ENCODE peak calls at places on chromosomes 6 and 20, in six cellular contexts. I, E, K, C, W and U are unnamed samples.

GRCh38 chr6:165446331-165446730 is 136.9 kb upstream of the C6orf118 start:
- DNase-seq in I (no peak), E (no peak), K (no peak), C (no peak), W (no peak), U (peak)

GRCh38 chr20:54649511-54649962 is 174.1 kb downstream of the DOK5 start:
- DNase-seq in I (peak), E (peak), K (peak), C (peak), W (peak), U (peak)

GRCh38 chr20:51607170-51607569 is 64.7 kb upstream of the NFATC2 start:
- DNase-seq in I (no peak), E (no peak), K (no peak), C (no peak), W (no peak), U (no peak)

GRCh38 chr6:94636780-94637385 is 940.5 kb upstream of the MANEA start:
- DNase-seq in I (no peak), E (no peak), K (peak), C (no peak), W (peak), U (no peak)

GRCh38 chr6:142820336-142821016 is 124.5 kb downstream of the HIVEP2 start:
- DNase-seq in I (no peak), E (no peak), K (no peak), C (no peak), W (no peak), U (no peak)

GRCh38 chr6:109332748-109333147 is 49.5 kb downstream of the CD164 start:
- DNase-seq in I (no peak), E (no peak), K (no peak), C (no peak), W (no peak), U (no peak)

GRCh38 chr6:88867841-88868558 is 95.4 kb downstream of the RNGTT start:
- DNase-seq in I (no peak), E (no peak), K (no peak), C (no peak), W (no peak), U (peak)

GRCh38 chr6:75437451-75438185 is 56.0 kb downstream of the FILIP1 start:
- DNase-seq in I (no peak), E (peak), K (peak), C (no peak), W (no peak), U (peak)

GRCh38 chr6:56041591-56041990 is 166.2 kb upstream of the BMP5 start:
- DNase-seq in I (no peak), E (no peak), K (no peak), C (no peak), W (no peak), U (no peak)
- H3K4me3 ChIP-seq in I (no peak), E (no peak), K (no peak), C (no peak), W (no peak), U (no peak)

GRCh38 chr20:57899554-57899953 is 189.7 kb upstream of the PMEPA1 start:
- DNase-seq in I (no peak), E (peak), K (no peak), C (no peak), W (no peak), U (no peak)

GRCh38 chr20:57900226-57900905 is 190.6 kb upstream of the PMEPA1 start:
- DNase-seq in I (no peak), E (no peak), K (no peak), C (no peak), W (peak), U (no peak)

GRCh38 chr20:57901526-57901925 is 191.7 kb upstream of the PMEPA1 start:
- DNase-seq in I (peak), E (no peak), K (no peak), C (no peak), W (no peak), U (no peak)

GRCh38 chr20:57904706-57905105 is 194.9 kb upstream of the PMEPA1 start:
- DNase-seq in I (peak), E (no peak), K (no peak), C (no peak), W (no peak), U (no peak)

DNA sequence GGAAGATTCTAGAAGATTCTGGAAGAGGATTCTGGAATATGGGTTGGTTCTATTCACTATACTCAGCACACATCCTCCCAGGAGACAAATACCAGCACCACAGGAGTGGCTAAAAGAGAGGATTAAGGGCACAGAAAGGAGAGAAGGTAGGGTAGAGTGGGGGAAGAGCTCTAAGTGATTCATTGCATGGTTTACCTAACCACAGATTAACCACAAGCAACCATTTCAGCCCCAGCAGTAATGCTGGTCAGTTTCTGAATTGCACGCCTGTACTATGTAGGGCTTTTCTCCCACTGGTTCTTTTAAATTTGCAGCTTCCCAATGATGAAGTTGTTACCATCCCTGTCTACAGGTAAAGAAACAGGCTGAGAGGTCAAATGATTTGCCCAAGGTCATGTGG is 192.7 kb upstream of the PMEPA1 start:
- DNase-seq in I (no peak), E (peak), K (peak), C (no peak), W (peak), U (peak)
- TF ChIP-seq CTCF in I (no peak), E (no peak), K (peak), C (no peak), W (peak), U (no peak)

GRCh38 chr6:44972710-44973109 is 355.4 kb upstream of the RUNX2 start:
- DNase-seq in I (no peak), E (no peak), K (no peak), C (no peak), W (no peak), U (no peak)
- H3K4me3 ChIP-seq in I (no peak), E (no peak), K (no peak), C (no peak), W (no peak), U (no peak)

GRCh38 chr6:156658596-156659316 is 118.4 kb upstream of the ARID1B start:
- DNase-seq in I (no peak), E (peak), K (no peak), C (no peak), W (no peak), U (no peak)

GRCh38 chr6:156658186-156658585 is 119.0 kb upstream of the ARID1B start:
- DNase-seq in I (no peak), E (peak), K (peak), C (no peak), W (no peak), U (peak)

GRCh38 chr6:156657311-156657710 is 119.9 kb upstream of the ARID1B start:
- DNase-seq in I (no peak), E (no peak), K (no peak), C (peak), W (no peak), U (no peak)

GRCh38 chr6:156660389-156660788 is 116.8 kb upstream of the ARID1B start:
- DNase-seq in I (no peak), E (no peak), K (no peak), C (no peak), W (no peak), U (no peak)

GRCh38 chr6:156659317-156660198 is 117.6 kb upstream of the ARID1B start:
- DNase-seq in I (no peak), E (no peak), K (no peak), C (no peak), W (no peak), U (no peak)
- TF ChIP-seq CTCF in I (no peak), E (peak), K (no peak), C (no peak), W (no peak), U (no peak)

GRCh38 chr6:152112503-152113261 is 305.2 kb downstream of the ESR1 start:
- DNase-seq in I (peak), E (no peak), K (no peak), C (peak), W (no peak), U (no peak)
- H3K4me3 ChIP-seq in I (no peak), E (no peak), K (no peak), C (peak), W (no peak), U (no peak)

GRCh38 chr6:120274547-120274946 is 925.0 kb upstream of the MAN1A1 start:
- DNase-seq in I (no peak), E (no peak), K (no peak), C (no peak), W (no peak), U (no peak)
- TF ChIP-seq CTCF in I (no peak), E (no peak), K (no peak), C (no peak), W (no peak), U (no peak)